ENCODE peak calls at places on chromosomes 1 and 21, in ten cellular contexts. C, L, X, U, R, O, K, Q, B and I are unnamed samples.

GRCh38 chr1:66373072-66373685 is 160.8 kb upstream of the SGIP1 start:
- DNase-seq in C (no peak), L (no peak), X (peak; percentile 85), U (no peak), R (no peak), O (no peak), K (no peak), Q (no peak), B (peak; percentile 35), I (no peak)

GRCh38 chr21:43957629-43958362 is 54.3 kb upstream of the TRAPPC10 start:
- DNase-seq in C (no peak), L (no peak), X (no peak), U (no peak), R (no peak), O (peak; percentile 79), K (no peak), Q (no peak), B (no peak), I (no peak)

GRCh38 chr21:27047331-27048314 is 80.7 kb upstream of the ADAMTS5 start:
- DNase-seq in C (peak; percentile 53), L (no peak), X (no peak), U (peak; percentile 68), R (peak; percentile 79), O (no peak), K (no peak), Q (no peak), B (no peak), I (no peak)

GRCh38 chr1:92754000-92754787 is 30.7 kb downstream of the EVI5 start:
- DNase-seq in C (peak; percentile 60), L (peak; percentile 78), X (no peak), U (no peak), R (peak; percentile 59), O (no peak), K (no peak), Q (no peak), B (no peak), I (peak; percentile 73)

GRCh38 chr1:152026895-152027294 is 9.9 kb downstream of the S100A11 start:
- DNase-seq in C (no peak), L (peak; percentile 7), X (no peak), U (no peak), R (peak; percentile 70), O (no peak), K (no peak), Q (no peak), B (no peak), I (no peak)

GRCh38 chr21:32581732-32582131 is 3.6 kb downstream of the TCP10L start:
- DNase-seq in C (no peak), L (no peak), X (no peak), U (no peak), R (no peak), O (no peak), K (no peak), Q (peak; percentile 54), B (no peak), I (no peak)

GRCh38 chr1:90351019-90351418 is 356.1 kb downstream of the ZNF326 start:
- DNase-seq in C (no peak), L (no peak), X (no peak), U (no peak), R (no peak), O (no peak), K (no peak), Q (no peak), B (no peak), I (no peak)

GRCh38 chr1:234768171-234768568 is 158.2 kb upstream of the IRF2BP2 start:
- DNase-seq in C (no peak), L (no peak), X (peak; percentile 52), U (no peak), R (no peak), O (peak; percentile 59), K (no peak), Q (peak; percentile 32), B (no peak), I (no peak)

GRCh38 chr1:25832336-25833037 is 12.7 kb downstream of the MTFR1L start:
- DNase-seq in C (peak; percentile 50), L (no peak), X (no peak), U (peak; percentile 28), R (peak; percentile 53), O (no peak), K (no peak), Q (no peak), B (no peak), I (no peak)

GRCh38 chr1:25833158-25833557 is 13.4 kb downstream of the MTFR1L start:
- DNase-seq in C (no peak), L (no peak), X (no peak), U (no peak), R (no peak), O (no peak), K (no peak), Q (no peak), B (no peak), I (no peak)

GRCh38 chr1:25836695-25837094 is 16.9 kb downstream of the MTFR1L start:
- DNase-seq in C (no peak), L (no peak), X (no peak), U (no peak), R (no peak), O (no peak), K (no peak), Q (no peak), B (no peak), I (no peak)

GRCh38 chr1:25834894-25835293 is 15.1 kb downstream of the MTFR1L start:
- DNase-seq in C (no peak), L (no peak), X (no peak), U (no peak), R (no peak), O (no peak), K (no peak), Q (no peak), B (no peak), I (no peak)

GRCh38 chr1:25837253-25837875 is 17.6 kb downstream of the MTFR1L start:
- DNase-seq in C (peak; percentile 52), L (peak; percentile 32), X (no peak), U (peak; percentile 44), R (no peak), O (no peak), K (no peak), Q (no peak), B (no peak), I (no peak)
- TF ChIP-seq CTCF in C (peak; percentile 79), L (peak; percentile 27), X (peak; percentile 14), U (peak; percentile 45), R (peak; percentile 73), O (peak; percentile 36), K (peak; percentile 20), Q (no peak), B (peak; percentile 8), I (peak; percentile 22)

DNA sequence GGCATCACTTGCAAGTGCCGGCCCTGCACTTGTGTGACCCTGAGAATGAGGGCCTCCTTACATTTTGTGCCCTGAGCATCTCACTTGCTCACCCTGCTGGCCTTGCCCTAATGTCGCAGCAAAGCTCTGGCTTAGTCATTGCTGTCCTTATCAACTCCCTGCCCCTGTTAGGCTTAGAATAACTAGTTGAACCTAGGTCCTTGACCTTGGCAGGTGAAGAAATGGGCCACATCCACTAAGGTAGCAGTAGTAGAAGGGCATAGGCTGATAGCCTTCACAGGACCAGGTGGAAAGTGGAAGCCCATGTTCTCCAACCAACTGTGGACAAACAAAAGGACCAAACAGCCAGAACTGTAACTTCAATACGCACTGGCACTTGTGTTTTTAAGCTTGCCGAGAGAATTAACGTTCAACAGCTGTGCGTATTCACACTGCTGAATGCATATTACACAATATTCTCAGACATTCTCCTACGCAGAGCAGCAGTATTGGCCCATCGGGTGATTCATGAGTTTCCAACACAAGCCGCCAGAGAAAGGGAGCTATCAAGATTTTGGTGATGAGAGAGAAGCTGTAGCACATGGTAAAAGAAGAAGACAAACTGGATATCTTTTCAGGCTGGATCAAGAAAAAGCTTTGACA is 27.7 kb upstream of the PTGFRN start:
- DNase-seq in C (peak; percentile 39), L (peak; percentile 98), X (peak; percentile 94), U (peak; percentile 86), R (no peak), O (peak; percentile 59), K (no peak), Q (no peak), B (no peak), I (peak; percentile 95)
- TF ChIP-seq CTCF in C (peak; percentile 51), L (peak; percentile 31), X (peak; percentile 64), U (peak; percentile 12), R (peak; percentile 56), O (no peak), K (peak; percentile 20), Q (no peak), B (no peak), I (peak; percentile 38)

GRCh38 chr1:41417335-41417682 is 56.1 kb downstream of the FOXO6 start:
- DNase-seq in C (no peak), L (no peak), X (no peak), U (no peak), R (no peak), O (no peak), K (no peak), Q (no peak), B (no peak), I (no peak)
- TF ChIP-seq CTCF in C (no peak), L (no peak), X (no peak), U (no peak), R (no peak), O (no peak), K (no peak), Q (no peak), B (no peak), I (no peak)

GRCh38 chr1:192543445-192543844 is 32.1 kb upstream of the RGS1 start:
- DNase-seq in C (no peak), L (no peak), X (no peak), U (no peak), R (no peak), O (no peak), K (no peak), Q (no peak), B (no peak), I (no peak)

GRCh38 chr1:192550922-192551534 is 24.5 kb upstream of the RGS1 start:
- DNase-seq in C (peak; percentile 89), L (peak; percentile 81), X (peak; percentile 86), U (peak; percentile 52), R (peak; percentile 60), O (peak; percentile 30), K (no peak), Q (no peak), B (no peak), I (peak; percentile 63)

GRCh38 chr1:192544983-192545393 is 30.6 kb upstream of the RGS1 start:
- DNase-seq in C (peak; percentile 39), L (peak; percentile 81), X (no peak), U (peak; percentile 51), R (peak; percentile 54), O (no peak), K (no peak), Q (no peak), B (no peak), I (no peak)

GRCh38 chr1:192546596-192547199 is 28.9 kb upstream of the RGS1 start:
- DNase-seq in C (no peak), L (peak; percentile 85), X (no peak), U (no peak), R (no peak), O (no peak), K (no peak), Q (no peak), B (no peak), I (no peak)

DNA sequence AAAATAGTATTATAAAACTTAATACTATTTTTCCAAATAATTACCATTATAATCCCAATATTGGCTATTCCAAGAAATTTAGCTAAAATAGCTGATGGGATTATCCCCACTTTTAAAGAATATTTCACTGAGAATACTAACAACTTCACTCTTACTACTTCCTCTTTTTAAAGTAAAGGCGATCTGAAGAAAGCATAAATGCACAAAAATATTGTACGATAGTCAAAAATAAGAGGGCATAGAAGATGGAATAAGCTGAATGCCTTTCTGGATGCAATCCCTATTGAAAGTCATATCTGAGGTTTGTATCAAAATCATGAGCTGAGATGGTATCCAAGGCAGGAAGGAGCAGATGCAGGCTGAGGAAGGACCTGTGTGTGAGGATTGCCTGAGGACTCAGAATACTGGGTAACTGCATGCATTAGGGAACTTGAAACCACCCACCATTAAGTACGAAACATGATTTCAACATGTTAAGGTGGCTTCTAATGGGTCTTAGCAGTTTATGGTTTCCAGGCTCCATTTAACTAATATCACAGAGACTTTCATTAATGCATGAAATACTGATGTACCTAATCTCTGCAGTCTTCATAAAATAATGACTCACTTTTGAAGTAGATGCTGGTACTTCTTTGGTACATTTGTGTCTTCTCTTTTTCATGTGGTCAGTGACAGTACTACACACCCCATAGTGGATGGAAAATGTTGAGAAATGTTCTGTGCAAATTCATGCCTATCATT is 29.6 kb upstream of the RGS1 start:
- DNase-seq in C (no peak), L (peak; percentile 58), X (peak; percentile 63), U (peak; percentile 18), R (no peak), O (no peak), K (no peak), Q (no peak), B (no peak), I (no peak)
- TF ChIP-seq CTCF in C (no peak), L (peak; percentile 37), X (no peak), U (no peak), R (peak; percentile 22), O (no peak), K (no peak), Q (no peak), B (peak; percentile 4), I (no peak)